ENCODE peak calls at places on chromosomes 2 and 18, in four cellular contexts. One of them, this sample, is unnamed.

GRCh38 chr2:196166876-196167275 is 4.5 kb downstream of the STK17B start:
- DNase-seq in tibial artery: no peak
- DNase-seq in non-pigmented ciliary epithelial cell: no peak
- DNase-seq in naive thymus-derived CD8-positive, alpha-beta T cell: no peak
- DNase-seq in this sample: no peak

GRCh38 chr18:72672364-72673151 is 128.4 kb upstream of the CBLN2 start:
- DNase-seq in naive thymus-derived CD8-positive, alpha-beta T cell: no peak
- DNase-seq in tibial artery: no peak
- DNase-seq in non-pigmented ciliary epithelial cell: peak; percentile 9
- DNase-seq in this sample: no peak

GRCh38 chr2:161250864-161251436 is 57.3 kb upstream of the PSMD14 start:
- DNase-seq in tibial artery: no peak
- DNase-seq in naive thymus-derived CD8-positive, alpha-beta T cell: no peak
- DNase-seq in non-pigmented ciliary epithelial cell: no peak
- DNase-seq in this sample: no peak

GRCh38 chr2:150526827-150527226 is 39.4 kb upstream of the RND3 start:
- DNase-seq in tibial artery: no peak
- DNase-seq in non-pigmented ciliary epithelial cell: peak; percentile 94
- DNase-seq in naive thymus-derived CD8-positive, alpha-beta T cell: no peak
- DNase-seq in this sample: no peak

GRCh38 chr2:239394346-239394945 is 6.4 kb downstream of the HDAC4 start:
- DNase-seq in non-pigmented ciliary epithelial cell: no peak
- DNase-seq in tibial artery: no peak
- DNase-seq in naive thymus-derived CD8-positive, alpha-beta T cell: no peak
- DNase-seq in this sample: no peak

GRCh38 chr2:177783091-177783490 is 289.5 kb downstream of the PDE11A start:
- DNase-seq in naive thymus-derived CD8-positive, alpha-beta T cell: no peak
- DNase-seq in non-pigmented ciliary epithelial cell: no peak
- DNase-seq in tibial artery: no peak
- DNase-seq in this sample: no peak

GRCh38 chr2:238247841-238248440 is 8.1 kb upstream of the HES6 start:
- DNase-seq in non-pigmented ciliary epithelial cell: no peak
- DNase-seq in tibial artery: no peak
- DNase-seq in naive thymus-derived CD8-positive, alpha-beta T cell: no peak
- DNase-seq in this sample: no peak

GRCh38 chr2:109648041-109648527 is 33.9 kb downstream of the SOWAHC start:
- DNase-seq in naive thymus-derived CD8-positive, alpha-beta T cell: no peak
- DNase-seq in tibial artery: peak; percentile 38
- DNase-seq in non-pigmented ciliary epithelial cell: no peak
- DNase-seq in this sample: no peak

GRCh38 chr2:20415511-20415918 is 31.4 kb upstream of the RHOB start:
- DNase-seq in tibial artery: no peak
- DNase-seq in non-pigmented ciliary epithelial cell: no peak
- DNase-seq in naive thymus-derived CD8-positive, alpha-beta T cell: no peak
- DNase-seq in this sample: no peak

GRCh38 chr2:192060161-192060560 is 134.6 kb downstream of the TMEFF2 start:
- DNase-seq in non-pigmented ciliary epithelial cell: no peak
- DNase-seq in naive thymus-derived CD8-positive, alpha-beta T cell: no peak
- DNase-seq in tibial artery: no peak
- DNase-seq in this sample: no peak

GRCh38 chr18:52288403-52289004 is 51.5 kb upstream of the DCC start:
- DNase-seq in tibial artery: no peak
- DNase-seq in naive thymus-derived CD8-positive, alpha-beta T cell: no peak
- DNase-seq in non-pigmented ciliary epithelial cell: no peak
- DNase-seq in this sample: no peak

GRCh38 chr2:232658217-232658785 is 24.9 kb downstream of the EFHD1 start:
- DNase-seq in tibial artery: no peak
- DNase-seq in non-pigmented ciliary epithelial cell: no peak
- DNase-seq in naive thymus-derived CD8-positive, alpha-beta T cell: no peak
- DNase-seq in this sample: no peak

GRCh38 chr2:30308280-30308679 is 76.9 kb downstream of the LBH start:
- DNase-seq in tibial artery: no peak
- DNase-seq in naive thymus-derived CD8-positive, alpha-beta T cell: no peak
- DNase-seq in non-pigmented ciliary epithelial cell: no peak
- DNase-seq in this sample: no peak

GRCh38 chr2:169164311-169164710 is 94.9 kb downstream of the DHRS9 start:
- DNase-seq in non-pigmented ciliary epithelial cell: no peak
- DNase-seq in tibial artery: no peak
- DNase-seq in naive thymus-derived CD8-positive, alpha-beta T cell: no peak
- DNase-seq in this sample: no peak

GRCh38 chr2:111135910-111136297 is 15.2 kb downstream of the BCL2L11 start:
- DNase-seq in naive thymus-derived CD8-positive, alpha-beta T cell: no peak
- DNase-seq in non-pigmented ciliary epithelial cell: no peak
- DNase-seq in tibial artery: peak; percentile 29
- DNase-seq in this sample: no peak

GRCh38 chr18:48318481-48318880 is 90.7 kb downstream of the ZBTB7C start:
- DNase-seq in tibial artery: no peak
- DNase-seq in non-pigmented ciliary epithelial cell: no peak
- DNase-seq in naive thymus-derived CD8-positive, alpha-beta T cell: no peak
- DNase-seq in this sample: no peak

GRCh38 chr2:154941379-154941778 is 242.9 kb downstream of the KCNJ3 start:
- DNase-seq in naive thymus-derived CD8-positive, alpha-beta T cell: no peak
- DNase-seq in tibial artery: no peak
- DNase-seq in non-pigmented ciliary epithelial cell: no peak
- DNase-seq in this sample: no peak

GRCh38 chr18:58668897-58669296 is 2.4 kb upstream of the MALT1 start:
- DNase-seq in non-pigmented ciliary epithelial cell: no peak
- DNase-seq in naive thymus-derived CD8-positive, alpha-beta T cell: no peak
- DNase-seq in tibial artery: no peak
- DNase-seq in this sample: no peak

GRCh38 chr2:30421026-30421425 is 26.0 kb upstream of the LCLAT1 start:
- DNase-seq in tibial artery: no peak
- DNase-seq in non-pigmented ciliary epithelial cell: no peak
- DNase-seq in naive thymus-derived CD8-positive, alpha-beta T cell: no peak
- DNase-seq in this sample: no peak

GRCh38 chr2:52976132-52976949 is 791.3 kb upstream of the CHAC2 start:
- DNase-seq in naive thymus-derived CD8-positive, alpha-beta T cell: no peak
- DNase-seq in tibial artery: no peak
- DNase-seq in non-pigmented ciliary epithelial cell: peak; percentile 1
- DNase-seq in this sample: no peak

GRCh38 chr18:50183556-50183955 is 11.4 kb downstream of the MYO5B start:
- DNase-seq in tibial artery: no peak
- DNase-seq in non-pigmented ciliary epithelial cell: peak; percentile 68
- DNase-seq in naive thymus-derived CD8-positive, alpha-beta T cell: no peak
- DNase-seq in this sample: no peak

This sample was measured in central memory CD8-positive, alpha-beta T cell.